ENCODE peak calls at places on chromosomes 12 and 14, in nine cellular contexts. One of them, this sample, is unnamed.

GRCh38 chr12:130031571-130032189 is 127.9 kb upstream of the TMEM132D start:
- DNase-seq in GM10248: peak; percentile 65
- DNase-seq in activated effector memory CD4-positive, alpha-beta T cell treated with Interleukin-2 at 50 U/mL for 16 hours: peak; percentile 21
- DNase-seq in HCT116: no peak
- DNase-seq in activated T-cell treated with anti-CD3 and anti-CD28 coated beads for 24 hours: peak; percentile 41
- DNase-seq in RCC 7860: peak; percentile 10
- DNase-seq in Daoy: peak; percentile 69
- DNase-seq in mesendoderm: peak; percentile 84
- DNase-seq in upper lobe of left lung: peak; percentile 36
- DNase-seq in this sample: peak; percentile 93

GRCh38 chr14:47447076-47447475 is 228.3 kb downstream of the MDGA2 start:
- DNase-seq in GM10248: no peak
- DNase-seq in activated effector memory CD4-positive, alpha-beta T cell treated with Interleukin-2 at 50 U/mL for 16 hours: no peak
- DNase-seq in HCT116: no peak
- DNase-seq in activated T-cell treated with anti-CD3 and anti-CD28 coated beads for 24 hours: no peak
- DNase-seq in RCC 7860: no peak
- DNase-seq in Daoy: no peak
- DNase-seq in mesendoderm: peak; percentile 63
- DNase-seq in upper lobe of left lung: no peak
- DNase-seq in this sample: no peak

GRCh38 chr12:25553083-25553482 is at the start of gene LMNTD1:
- DNase-seq in GM10248: no peak
- DNase-seq in activated effector memory CD4-positive, alpha-beta T cell treated with Interleukin-2 at 50 U/mL for 16 hours: no peak
- DNase-seq in HCT116: no peak
- DNase-seq in activated T-cell treated with anti-CD3 and anti-CD28 coated beads for 24 hours: no peak
- DNase-seq in RCC 7860: no peak
- DNase-seq in Daoy: no peak
- DNase-seq in mesendoderm: no peak
- DNase-seq in upper lobe of left lung: no peak
- DNase-seq in this sample: no peak

GRCh38 chr12:130938186-130938585 is 15.5 kb upstream of the ADGRD1 start:
- DNase-seq in GM10248: no peak
- DNase-seq in activated effector memory CD4-positive, alpha-beta T cell treated with Interleukin-2 at 50 U/mL for 16 hours: no peak
- DNase-seq in HCT116: no peak
- DNase-seq in activated T-cell treated with anti-CD3 and anti-CD28 coated beads for 24 hours: no peak
- DNase-seq in RCC 7860: no peak
- DNase-seq in Daoy: no peak
- DNase-seq in mesendoderm: no peak
- DNase-seq in upper lobe of left lung: no peak
- DNase-seq in this sample: no peak

GRCh38 chr12:76277480-76277879 is 70.7 kb downstream of the BBS10 start:
- DNase-seq in GM10248: no peak
- DNase-seq in activated effector memory CD4-positive, alpha-beta T cell treated with Interleukin-2 at 50 U/mL for 16 hours: no peak
- DNase-seq in HCT116: no peak
- DNase-seq in activated T-cell treated with anti-CD3 and anti-CD28 coated beads for 24 hours: no peak
- DNase-seq in RCC 7860: peak; percentile 73
- DNase-seq in Daoy: peak; percentile 41
- DNase-seq in mesendoderm: no peak
- DNase-seq in upper lobe of left lung: no peak
- DNase-seq in this sample: no peak

GRCh38 chr14:71290960-71291466 is 383.8 kb downstream of the PCNX1 start:
- DNase-seq in GM10248: peak; percentile 48
- DNase-seq in activated effector memory CD4-positive, alpha-beta T cell treated with Interleukin-2 at 50 U/mL for 16 hours: no peak
- DNase-seq in HCT116: peak; percentile 23
- DNase-seq in activated T-cell treated with anti-CD3 and anti-CD28 coated beads for 24 hours: peak; percentile 51
- DNase-seq in RCC 7860: peak; percentile 83
- DNase-seq in Daoy: peak; percentile 89
- DNase-seq in mesendoderm: peak; percentile 8
- DNase-seq in upper lobe of left lung: peak; percentile 27
- DNase-seq in this sample: no peak

GRCh38 chr12:25155031-25155576 is 39.9 kb downstream of the DNAI7 start:
- DNase-seq in GM10248: peak; percentile 62
- DNase-seq in activated effector memory CD4-positive, alpha-beta T cell treated with Interleukin-2 at 50 U/mL for 16 hours: no peak
- DNase-seq in HCT116: peak; percentile 13
- DNase-seq in activated T-cell treated with anti-CD3 and anti-CD28 coated beads for 24 hours: no peak
- DNase-seq in RCC 7860: peak; percentile 23
- DNase-seq in Daoy: peak; percentile 20
- DNase-seq in mesendoderm: peak; percentile 34
- DNase-seq in upper lobe of left lung: no peak
- DNase-seq in this sample: no peak

GRCh38 chr14:51396222-51396815 is 156.3 kb downstream of the TMX1 start:
- DNase-seq in GM10248: no peak
- DNase-seq in activated effector memory CD4-positive, alpha-beta T cell treated with Interleukin-2 at 50 U/mL for 16 hours: no peak
- DNase-seq in HCT116: no peak
- DNase-seq in activated T-cell treated with anti-CD3 and anti-CD28 coated beads for 24 hours: no peak
- DNase-seq in RCC 7860: peak; percentile 87
- DNase-seq in Daoy: peak; percentile 91
- DNase-seq in mesendoderm: no peak
- DNase-seq in upper lobe of left lung: no peak
- DNase-seq in this sample: no peak

GRCh38 chr12:79326663-79327062 is 364.1 kb downstream of the PAWR start:
- DNase-seq in GM10248: no peak
- DNase-seq in activated effector memory CD4-positive, alpha-beta T cell treated with Interleukin-2 at 50 U/mL for 16 hours: no peak
- DNase-seq in HCT116: no peak
- DNase-seq in activated T-cell treated with anti-CD3 and anti-CD28 coated beads for 24 hours: no peak
- DNase-seq in RCC 7860: no peak
- DNase-seq in Daoy: no peak
- DNase-seq in mesendoderm: no peak
- DNase-seq in upper lobe of left lung: no peak
- DNase-seq in this sample: no peak

GRCh38 chr12:107759410-107759809 is 1.5 kb downstream of the PRDM4 start:
- DNase-seq in GM10248: no peak
- DNase-seq in activated effector memory CD4-positive, alpha-beta T cell treated with Interleukin-2 at 50 U/mL for 16 hours: no peak
- DNase-seq in HCT116: peak; percentile 47
- DNase-seq in activated T-cell treated with anti-CD3 and anti-CD28 coated beads for 24 hours: peak; percentile 17
- DNase-seq in RCC 7860: peak; percentile 79
- DNase-seq in Daoy: peak; percentile 87
- DNase-seq in mesendoderm: peak; percentile 82
- DNase-seq in upper lobe of left lung: peak; percentile 27
- DNase-seq in this sample: peak; percentile 8

GRCh38 chr12:127381043-127381668 is 885.8 kb upstream of the TMEM132C start:
- DNase-seq in GM10248: peak; percentile 53
- DNase-seq in activated effector memory CD4-positive, alpha-beta T cell treated with Interleukin-2 at 50 U/mL for 16 hours: no peak
- DNase-seq in HCT116: peak; percentile 21
- DNase-seq in activated T-cell treated with anti-CD3 and anti-CD28 coated beads for 24 hours: peak; percentile 26
- DNase-seq in RCC 7860: no peak
- DNase-seq in Daoy: peak; percentile 71
- DNase-seq in mesendoderm: peak; percentile 79
- DNase-seq in upper lobe of left lung: no peak
- DNase-seq in this sample: peak; percentile 85

GRCh38 chr12:51887476-51888315 is at the start of gene ANKRD33:
- DNase-seq in GM10248: peak; percentile 18
- DNase-seq in activated effector memory CD4-positive, alpha-beta T cell treated with Interleukin-2 at 50 U/mL for 16 hours: no peak
- DNase-seq in HCT116: no peak
- DNase-seq in activated T-cell treated with anti-CD3 and anti-CD28 coated beads for 24 hours: no peak
- DNase-seq in RCC 7860: no peak
- DNase-seq in Daoy: no peak
- DNase-seq in mesendoderm: peak; percentile 74
- DNase-seq in upper lobe of left lung: peak; percentile 51
- DNase-seq in this sample: peak; percentile 82

GRCh38 chr12:116432321-116432750 is 126.8 kb upstream of the MAP1LC3B2 start:
- DNase-seq in GM10248: no peak
- DNase-seq in activated effector memory CD4-positive, alpha-beta T cell treated with Interleukin-2 at 50 U/mL for 16 hours: no peak
- DNase-seq in HCT116: no peak
- DNase-seq in activated T-cell treated with anti-CD3 and anti-CD28 coated beads for 24 hours: no peak
- DNase-seq in RCC 7860: no peak
- DNase-seq in Daoy: no peak
- DNase-seq in mesendoderm: peak; percentile 52
- DNase-seq in upper lobe of left lung: peak; percentile 23
- DNase-seq in this sample: no peak

GRCh38 chr14:93729993-93730392 is 58.3 kb downstream of the PRIMA1 start:
- DNase-seq in GM10248: no peak
- DNase-seq in activated effector memory CD4-positive, alpha-beta T cell treated with Interleukin-2 at 50 U/mL for 16 hours: no peak
- DNase-seq in HCT116: peak; percentile 67
- DNase-seq in activated T-cell treated with anti-CD3 and anti-CD28 coated beads for 24 hours: no peak
- DNase-seq in RCC 7860: peak; percentile 41
- DNase-seq in Daoy: peak; percentile 83
- DNase-seq in mesendoderm: no peak
- DNase-seq in upper lobe of left lung: no peak
- DNase-seq in this sample: no peak

GRCh38 chr12:70247653-70248199 is 4.5 kb downstream of the CNOT2 start:
- DNase-seq in GM10248: no peak
- DNase-seq in activated effector memory CD4-positive, alpha-beta T cell treated with Interleukin-2 at 50 U/mL for 16 hours: no peak
- DNase-seq in HCT116: no peak
- DNase-seq in activated T-cell treated with anti-CD3 and anti-CD28 coated beads for 24 hours: no peak
- DNase-seq in RCC 7860: no peak
- DNase-seq in Daoy: no peak
- DNase-seq in mesendoderm: no peak
- DNase-seq in upper lobe of left lung: no peak
- DNase-seq in this sample: no peak

GRCh38 chr14:73245401-73246325 is 8.4 kb downstream of the PAPLN start:
- DNase-seq in GM10248: peak; percentile 76
- DNase-seq in activated effector memory CD4-positive, alpha-beta T cell treated with Interleukin-2 at 50 U/mL for 16 hours: peak; percentile 23
- DNase-seq in HCT116: no peak
- DNase-seq in activated T-cell treated with anti-CD3 and anti-CD28 coated beads for 24 hours: peak; percentile 21
- DNase-seq in RCC 7860: no peak
- DNase-seq in Daoy: no peak
- DNase-seq in mesendoderm: no peak
- DNase-seq in upper lobe of left lung: peak; percentile 76
- DNase-seq in this sample: no peak

GRCh38 chr12:131900397-131900796 is 6.0 kb downstream of the ULK1 start:
- DNase-seq in GM10248: no peak
- DNase-seq in activated effector memory CD4-positive, alpha-beta T cell treated with Interleukin-2 at 50 U/mL for 16 hours: no peak
- DNase-seq in HCT116: no peak
- DNase-seq in activated T-cell treated with anti-CD3 and anti-CD28 coated beads for 24 hours: no peak
- DNase-seq in RCC 7860: peak; percentile 9
- DNase-seq in Daoy: no peak
- DNase-seq in mesendoderm: no peak
- DNase-seq in upper lobe of left lung: no peak
- DNase-seq in this sample: no peak

GRCh38 chr12:124661382-124661781 is 94.0 kb upstream of the NCOR2 start:
- DNase-seq in GM10248: no peak
- DNase-seq in activated effector memory CD4-positive, alpha-beta T cell treated with Interleukin-2 at 50 U/mL for 16 hours: no peak
- DNase-seq in HCT116: no peak
- DNase-seq in activated T-cell treated with anti-CD3 and anti-CD28 coated beads for 24 hours: no peak
- DNase-seq in RCC 7860: peak; percentile 36
- DNase-seq in Daoy: peak; percentile 41
- DNase-seq in mesendoderm: no peak
- DNase-seq in upper lobe of left lung: no peak
- DNase-seq in this sample: no peak

GRCh38 chr14:49420201-49420600 is 166.0 kb downstream of the RPS29 start:
- DNase-seq in GM10248: no peak
- DNase-seq in activated effector memory CD4-positive, alpha-beta T cell treated with Interleukin-2 at 50 U/mL for 16 hours: no peak
- DNase-seq in HCT116: no peak
- DNase-seq in activated T-cell treated with anti-CD3 and anti-CD28 coated beads for 24 hours: peak; percentile 0
- DNase-seq in RCC 7860: no peak
- DNase-seq in Daoy: no peak
- DNase-seq in mesendoderm: no peak
- DNase-seq in upper lobe of left lung: no peak
- DNase-seq in this sample: no peak

GRCh38 chr14:34649344-34649743 is 19.4 kb upstream of the SNX6 start:
- DNase-seq in GM10248: no peak
- DNase-seq in activated effector memory CD4-positive, alpha-beta T cell treated with Interleukin-2 at 50 U/mL for 16 hours: no peak
- DNase-seq in HCT116: no peak
- DNase-seq in activated T-cell treated with anti-CD3 and anti-CD28 coated beads for 24 hours: no peak
- DNase-seq in RCC 7860: peak; percentile 73
- DNase-seq in Daoy: peak; percentile 58
- DNase-seq in mesendoderm: no peak
- DNase-seq in upper lobe of left lung: no peak
- DNase-seq in this sample: no peak

GRCh38 chr14:54383811-54384210 is 13.0 kb upstream of the CDKN3 start:
- DNase-seq in GM10248: no peak
- DNase-seq in activated effector memory CD4-positive, alpha-beta T cell treated with Interleukin-2 at 50 U/mL for 16 hours: no peak
- DNase-seq in HCT116: no peak
- DNase-seq in activated T-cell treated with anti-CD3 and anti-CD28 coated beads for 24 hours: no peak
- DNase-seq in RCC 7860: no peak
- DNase-seq in Daoy: no peak
- DNase-seq in mesendoderm: no peak
- DNase-seq in upper lobe of left lung: no peak
- DNase-seq in this sample: no peak

GRCh38 chr12:87444039-87444438 is 585.2 kb downstream of the C12orf50 start:
- DNase-seq in GM10248: no peak
- DNase-seq in activated effector memory CD4-positive, alpha-beta T cell treated with Interleukin-2 at 50 U/mL for 16 hours: no peak
- DNase-seq in HCT116: no peak
- DNase-seq in activated T-cell treated with anti-CD3 and anti-CD28 coated beads for 24 hours: no peak
- DNase-seq in RCC 7860: peak; percentile 57
- DNase-seq in Daoy: no peak
- DNase-seq in mesendoderm: no peak
- DNase-seq in upper lobe of left lung: no peak
- DNase-seq in this sample: no peak

GRCh38 chr12:53049582-53050318 is at the start of gene TNS2:
- DNase-seq in GM10248: no peak
- DNase-seq in activated effector memory CD4-positive, alpha-beta T cell treated with Interleukin-2 at 50 U/mL for 16 hours: no peak
- DNase-seq in HCT116: no peak
- DNase-seq in activated T-cell treated with anti-CD3 and anti-CD28 coated beads for 24 hours: no peak
- DNase-seq in RCC 7860: peak; percentile 38
- DNase-seq in Daoy: peak; percentile 85
- DNase-seq in mesendoderm: peak; percentile 93
- DNase-seq in upper lobe of left lung: peak; percentile 92
- DNase-seq in this sample: peak; percentile 69

GRCh38 chr14:57060276-57060956 is 208.3 kb downstream of the EXOC5 start:
- DNase-seq in GM10248: peak; percentile 50
- DNase-seq in activated effector memory CD4-positive, alpha-beta T cell treated with Interleukin-2 at 50 U/mL for 16 hours: no peak
- DNase-seq in HCT116: no peak
- DNase-seq in activated T-cell treated with anti-CD3 and anti-CD28 coated beads for 24 hours: peak; percentile 32
- DNase-seq in RCC 7860: no peak
- DNase-seq in Daoy: peak; percentile 66
- DNase-seq in mesendoderm: peak; percentile 73
- DNase-seq in upper lobe of left lung: no peak
- DNase-seq in this sample: no peak

GRCh38 chr14:100679170-100679569 is 47.5 kb upstream of the DLK1 start:
- DNase-seq in GM10248: no peak
- DNase-seq in activated effector memory CD4-positive, alpha-beta T cell treated with Interleukin-2 at 50 U/mL for 16 hours: no peak
- DNase-seq in HCT116: no peak
- DNase-seq in activated T-cell treated with anti-CD3 and anti-CD28 coated beads for 24 hours: no peak
- DNase-seq in RCC 7860: no peak
- DNase-seq in Daoy: no peak
- DNase-seq in mesendoderm: no peak
- DNase-seq in upper lobe of left lung: no peak
- DNase-seq in this sample: no peak

GRCh38 chr12:3935078-3935477 is 61.9 kb upstream of the PARP11 start:
- DNase-seq in GM10248: no peak
- DNase-seq in activated effector memory CD4-positive, alpha-beta T cell treated with Interleukin-2 at 50 U/mL for 16 hours: no peak
- DNase-seq in HCT116: no peak
- DNase-seq in activated T-cell treated with anti-CD3 and anti-CD28 coated beads for 24 hours: no peak
- DNase-seq in RCC 7860: no peak
- DNase-seq in Daoy: no peak
- DNase-seq in mesendoderm: no peak
- DNase-seq in upper lobe of left lung: no peak
- DNase-seq in this sample: no peak